ENCODE peak calls at places on chromosome 3, in eight cellular contexts. H is brain microvascular endothelial cell, Z is RWPE1, K is endothelial cell, W is cardiac muscle cell, O is tibial artery, N is HL-60, D is SK-N-SH. L is an unnamed sample.

GRCh38 chr3:180898572-180898971 is 13.9 kb upstream of the FXR1 start:
- DNase-seq in H (no peak), Z (no peak), K (no peak), W (no peak), O (no peak), N (no peak), D (no peak), L (no peak)

GRCh38 chr3:100075731-100076543 is 38.4 kb downstream of the FILIP1L start:
- DNase-seq in H (no peak), Z (no peak), K (no peak), W (no peak), O (no peak), N (no peak), D (no peak), L (no peak)

GRCh38 chr3:99578339-99578970 is 59.9 kb upstream of the COL8A1 start:
- DNase-seq in H (no peak), Z (no peak), K (no peak), W (peak), O (no peak), N (no peak), D (no peak), L (no peak)

GRCh38 chr3:56831572-56831971 is 29.8 kb upstream of the ARHGEF3 start:
- DNase-seq in H (no peak), Z (no peak), K (no peak), W (no peak), O (no peak), N (no peak), D (no peak), L (no peak)

GRCh38 chr3:181622365-181622764 is 89.4 kb upstream of the SOX2 start:
- DNase-seq in H (no peak), Z (peak), K (no peak), W (peak), O (no peak), N (no peak), D (no peak), L (no peak)

GRCh38 chr3:69116162-69116561 is 6.2 kb downstream of the LMOD3 start:
- DNase-seq in H (no peak), Z (no peak), K (no peak), W (no peak), O (no peak), N (no peak), D (no peak), L (no peak)

GRCh38 chr3:177333535-177334495 is 136.5 kb upstream of the TBL1XR1 start:
- DNase-seq in H (no peak), Z (no peak), K (no peak), W (peak), O (peak), N (peak), D (no peak), L (no peak)

GRCh38 chr3:150083653-150084037 is 113.0 kb upstream of the PFN2 start:
- DNase-seq in H (no peak), Z (no peak), K (no peak), W (peak), O (no peak), N (no peak), D (peak), L (no peak)

GRCh38 chr3:185786956-185787877 is 37.6 kb downstream of the IGF2BP2 start:
- DNase-seq in H (no peak), Z (no peak), K (no peak), W (no peak), O (no peak), N (no peak), D (no peak), L (no peak)

GRCh38 chr3:13461169-13462124 is 18.7 kb upstream of the HDAC11 start:
- DNase-seq in H (peak), Z (peak), K (peak), W (peak), O (no peak), N (peak), D (peak), L (peak)

GRCh38 chr3:4979401-4980228 is at the start of gene BHLHE40:
- DNase-seq in H (no peak), Z (no peak), K (peak), W (peak), O (peak), N (no peak), D (peak), L (no peak)

GRCh38 chr3:73409405-73409804 is 215.3 kb downstream of the PDZRN3 start:
- DNase-seq in H (no peak), Z (no peak), K (no peak), W (no peak), O (no peak), N (no peak), D (no peak), L (no peak)

GRCh38 chr3:152175576-152175883 is 93.2 kb upstream of the MBNL1 start:
- DNase-seq in H (peak), Z (peak), K (no peak), W (peak), O (no peak), N (no peak), D (no peak), L (no peak)

GRCh38 chr3:186534113-186534669 is 10.0 kb downstream of the CRYGS start:
- DNase-seq in H (no peak), Z (no peak), K (no peak), W (no peak), O (no peak), N (peak), D (no peak), L (no peak)

GRCh38 chr3:5092018-5092417 is 30.1 kb upstream of the ARL8B start:
- DNase-seq in H (no peak), Z (peak), K (no peak), W (no peak), O (no peak), N (peak), D (no peak), L (no peak)

GRCh38 chr3:112984485-112984884 is 6.3 kb upstream of the GTPBP8 start:
- DNase-seq in H (no peak), Z (no peak), K (no peak), W (peak), O (no peak), N (no peak), D (no peak), L (no peak)

GRCh38 chr3:147654827-147655226 is 245.7 kb downstream of the ZIC1 start:
- DNase-seq in H (peak), Z (no peak), K (no peak), W (peak), O (no peak), N (no peak), D (no peak), L (no peak)

GRCh38 chr3:23959147-23959900 is 14.2 kb downstream of the NR1D2 start:
- DNase-seq in H (peak), Z (peak), K (no peak), W (peak), O (no peak), N (no peak), D (no peak), L (no peak)

GRCh38 chr3:40124918-40125317 is 184.6 kb upstream of the EIF1B start:
- DNase-seq in H (no peak), Z (no peak), K (no peak), W (no peak), O (no peak), N (no peak), D (no peak), L (no peak)

GRCh38 chr3:54547051-54547450 is 380.8 kb downstream of the LRTM1 start:
- DNase-seq in H (no peak), Z (no peak), K (no peak), W (no peak), O (no peak), N (no peak), D (no peak), L (no peak)

GRCh38 chr3:101631397-101631796 is 45.5 kb downstream of the ZBTB11 start:
- DNase-seq in H (no peak), Z (no peak), K (no peak), W (no peak), O (no peak), N (no peak), D (no peak), L (no peak)

GRCh38 chr3:156518726-156519125 is 36.2 kb downstream of the SSR3 start:
- DNase-seq in H (no peak), Z (no peak), K (no peak), W (no peak), O (no peak), N (no peak), D (no peak), L (no peak)

GRCh38 chr3:112894258-112894657 is 47.6 kb upstream of the CD200R1L start:
- DNase-seq in H (peak), Z (no peak), K (no peak), W (no peak), O (no peak), N (no peak), D (no peak), L (no peak)

GRCh38 chr3:111717601-111718000 is 122.5 kb upstream of the ZBED2 start:
- DNase-seq in H (peak), Z (peak), K (peak), W (peak), O (peak), N (peak), D (peak), L (peak)

GRCh38 chr3:100210777-100211145 is 50.0 kb upstream of the TBC1D23 start:
- DNase-seq in H (peak), Z (no peak), K (no peak), W (peak), O (no peak), N (no peak), D (no peak), L (no peak)

GRCh38 chr3:184188080-184188479 is 2.1 kb downstream of the ABCF3 start:
- DNase-seq in H (no peak), Z (no peak), K (no peak), W (no peak), O (no peak), N (no peak), D (no peak), L (no peak)

GRCh38 chr3:137642831-137643230 is 121.3 kb upstream of the SOX14 start:
- DNase-seq in H (no peak), Z (no peak), K (no peak), W (no peak), O (no peak), N (no peak), D (no peak), L (no peak)

GRCh38 chr3:67489816-67490215 is 164.6 kb downstream of the SUCLG2 start:
- DNase-seq in H (no peak), Z (no peak), K (no peak), W (no peak), O (no peak), N (no peak), D (no peak), L (no peak)

GRCh38 chr3:170520996-170521395 is 64.9 kb downstream of the SLC7A14 start:
- DNase-seq in H (no peak), Z (no peak), K (peak), W (no peak), O (no peak), N (no peak), D (no peak), L (no peak)
- TF ChIP-seq CTCF in H (no peak), Z (no peak), K (no peak), W (no peak), O (no peak), N (no peak), D (no peak), L (no peak)

GRCh38 chr3:11653298-11654055 is 9.8 kb upstream of the VGLL4 start:
- DNase-seq in H (no peak), Z (no peak), K (no peak), W (no peak), O (no peak), N (no peak), D (no peak), L (no peak)
- TF ChIP-seq CTCF in H (peak), Z (no peak), K (peak), W (no peak), O (no peak), N (no peak), D (no peak), L (no peak)

GRCh38 chr3:96347289-96347688 is 467.1 kb upstream of the EPHA6 start:
- DNase-seq in H (no peak), Z (no peak), K (no peak), W (no peak), O (no peak), N (no peak), D (no peak), L (no peak)
- TF ChIP-seq CTCF in H (no peak), Z (no peak), K (no peak), W (no peak), O (no peak), N (no peak), D (no peak), L (no peak)

GRCh38 chr3:10206166-10206511 is 41.4 kb downstream of the IRAK2 start:
- DNase-seq in H (no peak), Z (no peak), K (no peak), W (no peak), O (no peak), N (no peak), D (peak), L (no peak)

GRCh38 chr3:10204921-10205320 is 40.2 kb downstream of the IRAK2 start:
- DNase-seq in H (no peak), Z (no peak), K (no peak), W (no peak), O (no peak), N (no peak), D (no peak), L (no peak)

GRCh38 chr3:10205461-10206165 is 40.9 kb downstream of the IRAK2 start:
- DNase-seq in H (peak), Z (peak), K (no peak), W (peak), O (peak), N (no peak), D (no peak), L (no peak)
- TF ChIP-seq CTCF in H (peak), Z (no peak), K (no peak), W (no peak), O (no peak), N (no peak), D (no peak), L (no peak)

GRCh38 chr3:32424581-32425250 is 33.1 kb downstream of the CMTM7 start:
- DNase-seq in H (no peak), Z (no peak), K (no peak), W (no peak), O (no peak), N (no peak), D (no peak), L (no peak)

GRCh38 chr3:32421991-32422859 is 30.6 kb downstream of the CMTM7 start:
- DNase-seq in H (peak), Z (peak), K (no peak), W (peak), O (peak), N (no peak), D (peak), L (no peak)

GRCh38 chr3:32423956-32424558 is 32.4 kb downstream of the CMTM7 start:
- DNase-seq in H (no peak), Z (no peak), K (no peak), W (no peak), O (no peak), N (no peak), D (no peak), L (no peak)

GRCh38 chr3:32422943-32423342 is 31.3 kb downstream of the CMTM7 start:
- DNase-seq in H (no peak), Z (no peak), K (no peak), W (no peak), O (no peak), N (no peak), D (no peak), L (no peak)

DNA sequence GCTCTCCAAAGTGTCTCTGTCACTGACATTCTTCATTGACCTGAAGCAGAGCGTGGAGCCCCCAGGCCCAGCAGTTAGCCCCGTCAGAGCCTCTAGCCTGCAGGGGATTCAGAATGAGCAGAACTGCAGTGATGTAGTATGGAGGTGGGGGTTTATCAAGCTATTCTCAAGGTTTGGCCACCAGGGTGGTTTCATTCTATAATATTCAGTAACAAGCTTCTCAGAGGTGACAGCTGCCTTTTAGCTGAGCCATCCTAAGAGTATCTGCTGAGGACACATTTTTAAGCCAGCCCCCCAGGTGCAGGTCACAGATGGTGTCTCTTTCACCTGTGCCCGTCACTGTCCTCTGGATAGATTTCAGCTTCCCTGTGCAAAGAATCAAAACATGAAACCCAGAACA is 31.9 kb downstream of the CMTM7 start:
- DNase-seq in H (no peak), Z (no peak), K (no peak), W (no peak), O (no peak), N (no peak), D (no peak), L (no peak)
- TF ChIP-seq CTCF in H (no peak), Z (no peak), K (no peak), W (no peak), O (no peak), N (no peak), D (no peak), L (no peak)

GRCh38 chr3:134753999-134754742 is 40.9 kb upstream of the EPHB1 start:
- DNase-seq in H (no peak), Z (no peak), K (no peak), W (peak), O (no peak), N (no peak), D (no peak), L (no peak)
- TF ChIP-seq CTCF in H (peak), Z (no peak), K (no peak), W (no peak), O (no peak), N (no peak), D (peak), L (no peak)

GRCh38 chr3:10707089-10707983 is 108.7 kb upstream of the SLC6A11 start:
- DNase-seq in H (no peak), Z (no peak), K (peak), W (no peak), O (no peak), N (no peak), D (peak), L (no peak)

GRCh38 chr3:10706156-10707088 is 109.6 kb upstream of the SLC6A11 start:
- DNase-seq in H (no peak), Z (no peak), K (peak), W (no peak), O (no peak), N (no peak), D (peak), L (no peak)

GRCh38 chr3:10702961-10703740 is 112.9 kb upstream of the SLC6A11 start:
- DNase-seq in H (no peak), Z (peak), K (peak), W (peak), O (no peak), N (no peak), D (peak), L (no peak)

GRCh38 chr3:10700821-10701220 is 115.2 kb upstream of the SLC6A11 start:
- DNase-seq in H (no peak), Z (no peak), K (no peak), W (no peak), O (no peak), N (no peak), D (no peak), L (no peak)

GRCh38 chr3:10703875-10704274 is 112.2 kb upstream of the SLC6A11 start:
- DNase-seq in H (peak), Z (no peak), K (peak), W (peak), O (no peak), N (no peak), D (peak), L (no peak)
- TF ChIP-seq CTCF in H (peak), Z (no peak), K (peak), W (peak), O (no peak), N (no peak), D (peak), L (no peak)

GRCh38 chr3:52893723-52894122 is 3.6 kb downstream of the STIMATE start:
- DNase-seq in H (no peak), Z (no peak), K (no peak), W (no peak), O (no peak), N (no peak), D (no peak), L (no peak)

GRCh38 chr3:52891164-52891563 is 6.2 kb downstream of the STIMATE start:
- DNase-seq in H (no peak), Z (no peak), K (no peak), W (no peak), O (no peak), N (no peak), D (no peak), L (no peak)

GRCh38 chr3:52891615-52892081 is 5.7 kb downstream of the STIMATE start:
- DNase-seq in H (no peak), Z (no peak), K (no peak), W (peak), O (peak), N (peak), D (no peak), L (no peak)

GRCh38 chr3:52892290-52892624 is 5.1 kb downstream of the STIMATE start:
- DNase-seq in H (no peak), Z (no peak), K (no peak), W (no peak), O (no peak), N (no peak), D (peak), L (no peak)

DNA sequence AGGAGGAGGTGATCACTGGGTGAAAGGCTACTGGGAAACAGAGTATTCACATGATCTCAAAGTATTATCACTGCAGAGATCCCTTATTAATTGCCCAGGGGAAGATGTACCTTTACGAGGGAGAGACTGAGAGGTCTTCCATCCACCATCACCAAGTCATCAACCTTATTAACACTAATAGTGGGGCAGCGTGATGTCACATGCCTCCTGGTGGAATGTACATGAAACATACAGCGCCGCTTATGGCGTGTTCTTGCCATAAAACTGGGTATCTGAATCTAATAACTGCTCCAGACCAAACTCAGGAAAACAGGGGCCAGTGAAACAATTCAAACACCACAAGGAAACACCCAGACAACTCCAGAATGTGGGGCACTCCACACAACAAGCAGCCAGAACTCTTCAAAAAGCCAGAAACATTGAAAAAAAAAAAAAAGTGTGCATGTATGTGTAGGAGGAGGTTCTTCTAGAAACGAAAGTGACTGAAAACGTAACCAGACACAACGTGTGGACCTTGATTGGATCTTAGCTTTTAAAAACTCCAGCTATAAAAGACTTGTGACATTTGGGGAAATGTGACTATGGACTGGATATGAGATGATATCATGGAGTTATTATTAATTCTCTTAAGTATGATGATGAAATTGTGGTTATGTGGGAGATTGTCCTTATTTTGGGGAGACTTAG is 4.6 kb downstream of the STIMATE start:
- DNase-seq in H (no peak), Z (no peak), K (no peak), W (peak), O (no peak), N (no peak), D (no peak), L (no peak)
- TF ChIP-seq CTCF in H (peak), Z (no peak), K (no peak), W (peak), O (peak), N (no peak), D (peak), L (no peak)

L was measured in natural killer cell.